ENCODE peak calls at places on chromosomes 5 and 9, in ten cellular contexts. One of them, this sample, is unnamed.

GRCh38 chr5:122842016-122842580 is 3.3 kb upstream of the SNX24 start:
- DNase-seq in HCT116: no peak
- DNase-seq in MM.1S: no peak
- DNase-seq in A549: no peak
- DNase-seq in GM23248: no peak
- DNase-seq in small intestine: no peak
- DNase-seq in stomach: no peak
- DNase-seq in OCI-LY7: no peak
- DNase-seq in cardiac muscle cell: no peak
- DNase-seq in CD8-positive, alpha-beta T cell: no peak
- DNase-seq in this sample: no peak

GRCh38 chr9:11190719-11191118 is 577.9 kb upstream of the PTPRD start:
- DNase-seq in HCT116: no peak
- DNase-seq in MM.1S: no peak
- DNase-seq in A549: no peak
- DNase-seq in GM23248: no peak
- DNase-seq in small intestine: no peak
- DNase-seq in stomach: no peak
- DNase-seq in OCI-LY7: no peak
- DNase-seq in cardiac muscle cell: no peak
- DNase-seq in CD8-positive, alpha-beta T cell: no peak
- DNase-seq in this sample: no peak

GRCh38 chr9:129262261-129262660 is 84.2 kb upstream of the IER5L start:
- DNase-seq in HCT116: no peak
- DNase-seq in MM.1S: no peak
- DNase-seq in A549: no peak
- DNase-seq in GM23248: no peak
- DNase-seq in small intestine: no peak
- DNase-seq in stomach: no peak
- DNase-seq in OCI-LY7: no peak
- DNase-seq in cardiac muscle cell: no peak
- DNase-seq in CD8-positive, alpha-beta T cell: no peak
- DNase-seq in this sample: no peak

GRCh38 chr5:89255845-89256463 is 373.0 kb upstream of the MEF2C start:
- DNase-seq in HCT116: peak; percentile 56
- DNase-seq in MM.1S: peak; percentile 41
- DNase-seq in A549: peak; percentile 67
- DNase-seq in GM23248: peak; percentile 72
- DNase-seq in small intestine: peak; percentile 1
- DNase-seq in stomach: no peak
- DNase-seq in OCI-LY7: peak; percentile 33
- DNase-seq in cardiac muscle cell: no peak
- DNase-seq in CD8-positive, alpha-beta T cell: no peak
- DNase-seq in this sample: peak; percentile 40

GRCh38 chr5:144141581-144141980 is 28.9 kb downstream of the YIPF5 start:
- DNase-seq in HCT116: no peak
- DNase-seq in MM.1S: no peak
- DNase-seq in A549: no peak
- DNase-seq in GM23248: peak; percentile 19
- DNase-seq in small intestine: no peak
- DNase-seq in stomach: no peak
- DNase-seq in OCI-LY7: no peak
- DNase-seq in cardiac muscle cell: no peak
- DNase-seq in CD8-positive, alpha-beta T cell: no peak
- DNase-seq in this sample: peak; percentile 8

GRCh38 chr5:60576425-60576824 is 123.5 kb downstream of the DEPDC1B start:
- DNase-seq in HCT116: no peak
- DNase-seq in MM.1S: no peak
- DNase-seq in A549: no peak
- DNase-seq in GM23248: no peak
- DNase-seq in small intestine: no peak
- DNase-seq in stomach: no peak
- DNase-seq in OCI-LY7: peak; percentile 7
- DNase-seq in cardiac muscle cell: no peak
- DNase-seq in CD8-positive, alpha-beta T cell: no peak
- DNase-seq in this sample: no peak

GRCh38 chr9:82035332-82035731 is 46.8 kb downstream of the SPATA31D1 start:
- DNase-seq in HCT116: no peak
- DNase-seq in MM.1S: no peak
- DNase-seq in A549: no peak
- DNase-seq in GM23248: no peak
- DNase-seq in small intestine: no peak
- DNase-seq in stomach: no peak
- DNase-seq in OCI-LY7: no peak
- DNase-seq in cardiac muscle cell: no peak
- DNase-seq in CD8-positive, alpha-beta T cell: no peak
- DNase-seq in this sample: no peak

GRCh38 chr5:169426674-169427250 is 125.8 kb upstream of the SLIT3 start:
- DNase-seq in HCT116: no peak
- DNase-seq in MM.1S: no peak
- DNase-seq in A549: no peak
- DNase-seq in GM23248: no peak
- DNase-seq in small intestine: no peak
- DNase-seq in stomach: no peak
- DNase-seq in OCI-LY7: no peak
- DNase-seq in cardiac muscle cell: no peak
- DNase-seq in CD8-positive, alpha-beta T cell: no peak
- DNase-seq in this sample: no peak

GRCh38 chr5:132668706-132669454 is 4.9 kb upstream of the IL4 start:
- DNase-seq in HCT116: no peak
- DNase-seq in MM.1S: no peak
- DNase-seq in A549: no peak
- DNase-seq in GM23248: peak; percentile 58
- DNase-seq in small intestine: no peak
- DNase-seq in stomach: no peak
- DNase-seq in OCI-LY7: no peak
- DNase-seq in cardiac muscle cell: no peak
- DNase-seq in CD8-positive, alpha-beta T cell: no peak
- DNase-seq in this sample: no peak

GRCh38 chr5:179264641-179265528 is 80.4 kb downstream of the ADAMTS2 start:
- DNase-seq in HCT116: no peak
- DNase-seq in MM.1S: no peak
- DNase-seq in A549: no peak
- DNase-seq in GM23248: no peak
- DNase-seq in small intestine: no peak
- DNase-seq in stomach: peak; percentile 24
- DNase-seq in OCI-LY7: no peak
- DNase-seq in cardiac muscle cell: no peak
- DNase-seq in CD8-positive, alpha-beta T cell: no peak
- DNase-seq in this sample: no peak

GRCh38 chr5:126947146-126948010 is 83.0 kb downstream of the MARCHF3 start:
- DNase-seq in HCT116: no peak
- DNase-seq in MM.1S: peak; percentile 34
- DNase-seq in A549: no peak
- DNase-seq in GM23248: no peak
- DNase-seq in small intestine: no peak
- DNase-seq in stomach: no peak
- DNase-seq in OCI-LY7: no peak
- DNase-seq in cardiac muscle cell: no peak
- DNase-seq in CD8-positive, alpha-beta T cell: no peak
- DNase-seq in this sample: no peak

GRCh38 chr5:74069741-74070140 is 443.7 kb downstream of the ARHGEF28 start:
- DNase-seq in HCT116: no peak
- DNase-seq in MM.1S: no peak
- DNase-seq in A549: no peak
- DNase-seq in GM23248: no peak
- DNase-seq in small intestine: no peak
- DNase-seq in stomach: no peak
- DNase-seq in OCI-LY7: no peak
- DNase-seq in cardiac muscle cell: no peak
- DNase-seq in CD8-positive, alpha-beta T cell: no peak
- DNase-seq in this sample: no peak

GRCh38 chr5:172768573-172769323 is 2.2 kb downstream of the DUSP1 start:
- DNase-seq in HCT116: no peak
- DNase-seq in MM.1S: no peak
- DNase-seq in A549: peak; percentile 74
- DNase-seq in GM23248: peak; percentile 74
- DNase-seq in small intestine: peak; percentile 46
- DNase-seq in stomach: peak; percentile 52
- DNase-seq in OCI-LY7: no peak
- DNase-seq in cardiac muscle cell: no peak
- DNase-seq in CD8-positive, alpha-beta T cell: no peak
- DNase-seq in this sample: no peak

DNA sequence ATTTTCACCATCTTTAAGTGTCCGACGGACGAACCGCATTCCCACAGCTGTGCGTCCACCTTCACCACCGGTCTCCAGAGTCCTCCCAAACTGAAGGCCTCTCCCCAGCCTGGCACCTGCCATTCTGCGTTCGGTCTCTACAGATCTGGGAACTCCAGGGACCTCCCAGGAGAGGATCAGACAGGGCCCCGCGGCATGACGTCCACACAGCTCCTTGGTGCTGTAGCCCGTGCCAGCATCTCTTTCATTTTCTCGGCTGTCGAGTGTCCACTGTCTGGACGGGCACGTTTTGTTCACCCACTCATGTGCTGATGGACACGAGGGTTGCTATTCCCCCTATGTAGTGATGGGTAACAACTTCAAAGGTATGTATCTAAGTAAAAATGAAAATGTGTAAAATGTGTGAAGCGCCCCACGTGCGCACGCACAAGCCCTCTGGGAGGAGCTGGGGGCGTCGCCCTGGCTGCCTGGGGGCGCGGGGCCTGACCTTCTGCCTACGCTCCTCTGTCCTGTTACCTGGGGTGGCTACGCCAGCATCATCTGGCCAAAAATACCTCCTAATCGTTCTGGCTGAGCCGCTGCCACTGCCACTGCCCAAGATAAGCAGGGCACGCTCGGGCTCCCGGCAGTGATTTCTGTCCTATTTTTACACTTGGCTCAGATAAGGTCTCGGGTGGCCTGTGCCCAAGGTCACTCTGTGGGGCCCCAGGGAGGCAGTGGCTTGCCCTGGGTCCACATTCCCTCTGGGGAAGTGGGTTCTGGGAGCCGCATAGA is 10.8 kb upstream of the SLC12A7 start:
- DNase-seq in HCT116: no peak
- DNase-seq in MM.1S: no peak
- DNase-seq in A549: no peak
- DNase-seq in GM23248: no peak
- DNase-seq in small intestine: no peak
- DNase-seq in stomach: peak; percentile 87
- DNase-seq in OCI-LY7: no peak
- DNase-seq in cardiac muscle cell: peak; percentile 31
- DNase-seq in CD8-positive, alpha-beta T cell: no peak
- DNase-seq in this sample: no peak
- H3K27ac ChIP-seq in HCT116: no peak overlapping the region
- H3K27ac ChIP-seq in MM.1S: no peak overlapping the region
- H3K27ac ChIP-seq in A549: no peak overlapping the region
- H3K27ac ChIP-seq in GM23248: no peak overlapping the region
- H3K27ac ChIP-seq in small intestine: no peak overlapping the region
- H3K27ac ChIP-seq in stomach: peak overlapping the region; percentile 67
- H3K27ac ChIP-seq in OCI-LY7: no peak overlapping the region
- H3K27ac ChIP-seq in cardiac muscle cell: no peak overlapping the region
- H3K27ac ChIP-seq in CD8-positive, alpha-beta T cell: no peak overlapping the region
- H3K27ac ChIP-seq in this sample: no peak overlapping the region

DNA sequence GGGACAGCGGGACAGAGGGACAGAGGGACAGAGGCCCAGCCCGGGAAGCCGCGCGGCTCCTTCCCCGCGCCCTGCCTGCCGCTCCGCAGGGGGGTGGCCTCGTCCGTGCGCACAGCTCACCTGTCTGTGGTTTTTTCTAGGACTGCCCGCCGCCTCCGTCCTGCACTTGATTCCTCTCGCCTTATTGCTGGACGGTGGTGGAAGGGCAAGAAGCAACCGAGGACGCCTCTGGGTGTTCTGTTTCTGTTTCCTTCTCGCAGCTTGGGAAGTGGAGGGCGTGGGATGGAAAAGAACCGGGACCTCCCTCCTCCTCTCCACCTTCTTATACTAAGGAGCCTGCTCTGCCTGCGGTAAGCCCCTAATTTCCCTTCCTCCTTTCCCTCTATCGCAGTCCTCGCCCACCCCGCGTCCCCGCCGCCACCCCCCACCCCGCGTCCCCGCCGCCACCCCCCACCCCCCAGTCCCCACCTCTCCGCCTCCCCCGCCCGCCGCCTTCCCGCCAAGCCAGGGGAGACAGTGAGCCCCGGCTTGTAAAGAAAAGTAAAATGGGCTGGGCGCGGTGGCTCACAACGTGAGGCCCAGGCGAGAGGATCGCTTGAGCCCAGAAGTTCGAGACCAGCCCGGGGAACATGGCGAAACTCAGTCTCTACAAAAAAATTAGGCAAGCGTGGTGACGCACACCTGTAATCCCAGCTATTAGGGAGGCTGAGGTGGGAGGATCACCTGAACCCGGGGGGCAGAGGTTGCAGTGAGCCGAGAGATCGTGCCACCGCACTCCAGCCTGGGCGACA is 9.6 kb upstream of the FLT4 start:
- DNase-seq in HCT116: no peak
- DNase-seq in MM.1S: no peak
- DNase-seq in A549: no peak
- DNase-seq in GM23248: no peak
- DNase-seq in small intestine: no peak
- DNase-seq in stomach: no peak
- DNase-seq in OCI-LY7: no peak
- DNase-seq in cardiac muscle cell: no peak
- DNase-seq in CD8-positive, alpha-beta T cell: no peak
- DNase-seq in this sample: no peak
- H3K4me3 ChIP-seq in HCT116: no peak overlapping the region
- H3K4me3 ChIP-seq in MM.1S: no peak overlapping the region
- H3K4me3 ChIP-seq in A549: no peak overlapping the region
- H3K4me3 ChIP-seq in GM23248: no peak overlapping the region
- H3K4me3 ChIP-seq in small intestine: no peak overlapping the region
- H3K4me3 ChIP-seq in stomach: no peak overlapping the region
- H3K4me3 ChIP-seq in OCI-LY7: no peak overlapping the region
- H3K4me3 ChIP-seq in cardiac muscle cell: no peak overlapping the region
- H3K4me3 ChIP-seq in CD8-positive, alpha-beta T cell: no peak overlapping the region
- H3K4me3 ChIP-seq in this sample: no peak overlapping the region

DNA sequence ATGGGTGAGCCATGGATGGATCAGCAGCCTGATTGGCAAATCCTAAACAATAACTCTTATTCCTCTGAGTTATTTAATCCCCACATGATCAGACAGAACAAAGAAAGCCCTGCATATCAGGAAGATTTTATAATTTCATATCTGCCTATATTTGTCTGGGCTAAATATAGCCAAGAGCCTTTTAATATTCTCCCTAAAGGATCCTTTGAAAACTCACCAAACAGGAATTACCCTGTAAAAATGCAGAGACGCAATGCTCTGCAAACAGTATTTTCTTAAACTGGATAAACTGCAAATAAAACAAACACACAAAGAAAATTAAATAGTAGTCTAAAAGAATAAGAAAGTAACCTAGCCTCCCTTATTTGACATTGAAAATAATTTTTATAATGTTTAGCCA is 483.3 kb downstream of the ZNF608 start:
- DNase-seq in HCT116: no peak
- DNase-seq in MM.1S: no peak
- DNase-seq in A549: no peak
- DNase-seq in GM23248: no peak
- DNase-seq in small intestine: no peak
- DNase-seq in stomach: no peak
- DNase-seq in OCI-LY7: no peak
- DNase-seq in cardiac muscle cell: no peak
- DNase-seq in CD8-positive, alpha-beta T cell: no peak
- DNase-seq in this sample: no peak
- H3K9me3 ChIP-seq in HCT116: no peaks in the 10 kb centered on the region
- H3K9me3 ChIP-seq in MM.1S: no peaks in the 10 kb centered on the region
- H3K9me3 ChIP-seq in A549: no peaks in the 10 kb centered on the region
- H3K9me3 ChIP-seq in GM23248: no peaks in the 10 kb centered on the region
- H3K9me3 ChIP-seq in small intestine: no peaks in the 10 kb centered on the region
- H3K9me3 ChIP-seq in stomach: no peaks in the 10 kb centered on the region
- H3K9me3 ChIP-seq in OCI-LY7: no peaks in the 10 kb centered on the region
- H3K9me3 ChIP-seq in cardiac muscle cell: no peaks in the 10 kb centered on the region
- H3K9me3 ChIP-seq in CD8-positive, alpha-beta T cell: no peaks in the 10 kb centered on the region
- H3K9me3 ChIP-seq in this sample: no peaks in the 10 kb centered on the region

GRCh38 chr5:40441733-40442132 is 238.0 kb upstream of the PTGER4 start:
- DNase-seq in HCT116: no peak
- DNase-seq in MM.1S: peak; percentile 16
- DNase-seq in A549: no peak
- DNase-seq in GM23248: no peak
- DNase-seq in small intestine: peak; percentile 70
- DNase-seq in stomach: no peak
- DNase-seq in OCI-LY7: no peak
- DNase-seq in cardiac muscle cell: no peak
- DNase-seq in CD8-positive, alpha-beta T cell: no peak
- DNase-seq in this sample: no peak
- H3K27ac ChIP-seq in HCT116: no peak overlapping the region
- H3K27ac ChIP-seq in MM.1S: peak overlapping the region; percentile 20
- H3K27ac ChIP-seq in A549: no peak overlapping the region
- H3K27ac ChIP-seq in GM23248: no peak overlapping the region
- H3K27ac ChIP-seq in small intestine: peak overlapping the region; percentile 61
- H3K27ac ChIP-seq in stomach: peak overlapping the region; percentile 45
- H3K27ac ChIP-seq in OCI-LY7: no peak overlapping the region
- H3K27ac ChIP-seq in cardiac muscle cell: no peak overlapping the region
- H3K27ac ChIP-seq in CD8-positive, alpha-beta T cell: peak overlapping the region; percentile 37
- H3K27ac ChIP-seq in this sample: no peak overlapping the region

This sample was measured in SJCRH30.